ENCODE peak calls at places on chromosomes 6 and 20, in five cellular contexts. A, X, B, E and O are unnamed samples.

GRCh38 chr6:168126566-168127383 is 47.8 kb upstream of the FRMD1 start:
- DNase-seq in A (no peak), X (no peak), B (no peak), E (no peak), O (no peak)

GRCh38 chr20:37218431-37218830 is 39.1 kb upstream of the MROH8 start:
- DNase-seq in E (no peak), X (no peak), B (no peak), A (no peak), O (no peak)

GRCh38 chr6:149614352-149614751 is 34.2 kb downstream of the KATNA1 start:
- DNase-seq in E (no peak), B (peak; percentile 13), A (no peak), X (no peak), O (no peak)

GRCh38 chr6:22468566-22468965 is 100.8 kb upstream of the HDGFL1 start:
- DNase-seq in A (no peak), E (no peak), B (no peak), X (no peak), O (no peak)

GRCh38 chr6:97133071-97133470 is 149.9 kb downstream of the MMS22L start:
- DNase-seq in A (no peak), X (no peak), E (no peak), B (peak; percentile 12), O (no peak)

GRCh38 chr6:33410711-33411631 is at the start of gene PHF1:
- DNase-seq in E (peak; percentile 80), A (peak; percentile 77), B (peak; percentile 85), X (peak; percentile 56), O (no peak)

GRCh38 chr6:23851551-23851950 is 274.5 kb upstream of the NRSN1 start:
- DNase-seq in X (no peak), E (no peak), B (no peak), A (no peak), O (no peak)

GRCh38 chr20:19374066-19374615 is 161.7 kb downstream of the SLC24A3 start:
- DNase-seq in E (no peak), B (no peak), X (no peak), A (no peak), O (no peak)

GRCh38 chr6:116011520-116011919 is 49.2 kb downstream of the FRK start:
- DNase-seq in A (peak; percentile 19), E (no peak), B (no peak), X (no peak), O (no peak)

GRCh38 chr6:71478834-71479541 is 190.4 kb downstream of the OGFRL1 start:
- DNase-seq in A (no peak), X (no peak), B (peak; percentile 95), E (no peak), O (no peak)

GRCh38 chr20:59386819-59387218 is 86.4 kb downstream of the EDN3 start:
- DNase-seq in A (no peak), X (no peak), B (no peak), E (no peak), O (no peak)

GRCh38 chr6:109009761-109010612 is 84.7 kb downstream of the SESN1 start:
- DNase-seq in B (no peak), E (no peak), A (no peak), X (no peak), O (no peak)

GRCh38 chr20:58749098-58749766 is 56.6 kb downstream of the NPEPL1 start:
- DNase-seq in A (no peak), B (no peak), X (no peak), E (no peak), O (no peak)

GRCh38 chr20:31747640-31748039 is 8.6 kb downstream of the TPX2 start:
- DNase-seq in A (no peak), E (no peak), B (no peak), X (no peak), O (no peak)

GRCh38 chr6:21398741-21399140 is 194.8 kb upstream of the SOX4 start:
- DNase-seq in A (no peak), E (no peak), X (no peak), B (no peak), O (no peak)

GRCh38 chr6:147678256-147678655 is 169.8 kb downstream of the SAMD5 start:
- DNase-seq in X (no peak), B (no peak), E (no peak), A (no peak), O (no peak)